ENCODE peak calls at places on chromosomes 6 and 20, in nine cellular contexts. O, V, P, Z, S, W, R, E and X are unnamed samples.

GRCh38 chr6:142155895-142156757 is 9.1 kb downstream of the VTA1 start:
- DNase-seq in R (no peak), P (peak; percentile 30), E (peak; percentile 76), V (peak; percentile 21), W (no peak), O (peak; percentile 2), Z (peak; percentile 35), S (peak; percentile 10), X (peak; percentile 32)

GRCh38 chr6:142694054-142694453 is 250.9 kb downstream of the HIVEP2 start:
- DNase-seq in R (no peak), S (no peak), O (no peak), E (no peak), V (no peak), P (no peak), W (no peak), Z (no peak), X (peak; percentile 37)

GRCh38 chr6:167337231-167337630 is 12.3 kb downstream of the TTLL2 start:
- DNase-seq in R (no peak), P (no peak), O (no peak), Z (no peak), W (no peak), E (no peak), V (no peak), S (no peak), X (no peak)

GRCh38 chr6:40146902-40147301 is 212.6 kb upstream of the MOCS1 start:
- DNase-seq in R (no peak), P (no peak), Z (no peak), O (no peak), S (no peak), V (no peak), W (no peak), E (no peak), X (no peak)

GRCh38 chr6:33854572-33855030 is 50.8 kb upstream of the MLN start:
- DNase-seq in V (no peak), R (no peak), P (no peak), O (no peak), S (no peak), Z (no peak), W (no peak), E (peak; percentile 13), X (no peak)

GRCh38 chr6:42928748-42929087 is 562 bp upstream of the CNPY3 start:
- DNase-seq in P (no peak), E (no peak), O (no peak), R (no peak), W (no peak), S (no peak), V (peak; percentile 17), Z (no peak), X (no peak)

GRCh38 chr6:26243742-26244141 is 121.3 kb upstream of the BTN3A2 start:
- DNase-seq in E (no peak), V (no peak), W (no peak), R (no peak), Z (no peak), O (no peak), P (no peak), S (no peak), X (no peak)

GRCh38 chr6:14921170-14921569 is 324.7 kb upstream of the JARID2 start:
- DNase-seq in W (no peak), O (no peak), E (no peak), P (no peak), R (no peak), S (no peak), V (no peak), Z (no peak), X (peak; percentile 93)

GRCh38 chr6:27280540-27281000 is 31.5 kb downstream of the POM121L2 start:
- DNase-seq in R (no peak), W (no peak), S (no peak), P (peak; percentile 10), O (peak; percentile 35), Z (peak; percentile 60), E (no peak), V (no peak), X (no peak)

GRCh38 chr20:63469019-63469712 is 3.3 kb downstream of the KCNQ2 start:
- DNase-seq in O (no peak), W (no peak), E (no peak), S (no peak), V (no peak), R (no peak), P (no peak), Z (no peak), X (no peak)

GRCh38 chr20:58137236-58137635 is 91.2 kb downstream of the ANKRD60 start:
- DNase-seq in S (no peak), V (no peak), P (no peak), W (no peak), O (no peak), R (no peak), Z (no peak), E (no peak), X (no peak)

GRCh38 chr6:23388239-23388803 is 737.7 kb upstream of the NRSN1 start:
- DNase-seq in V (no peak), W (no peak), E (no peak), O (no peak), P (no peak), Z (no peak), R (no peak), S (no peak), X (no peak)

GRCh38 chr6:56156643-56157042 is 90.7 kb downstream of the COL21A1 start:
- DNase-seq in W (no peak), S (no peak), Z (no peak), P (peak; percentile 82), E (peak; percentile 12), O (no peak), V (no peak), R (no peak), X (no peak)

GRCh38 chr6:44057931-44058616 is 69.2 kb downstream of the MRPL14 start:
- DNase-seq in E (no peak), V (no peak), P (no peak), S (no peak), O (no peak), R (no peak), Z (no peak), W (no peak), X (no peak)

GRCh38 chr6:124393536-124393935 is 568.7 kb upstream of the RNF217 start:
- DNase-seq in O (no peak), P (no peak), E (no peak), V (no peak), R (no peak), Z (no peak), W (no peak), S (no peak), X (no peak)

GRCh38 chr20:58688414-58688813 is 4.2 kb upstream of the NPEPL1 start:
- DNase-seq in E (no peak), V (no peak), W (no peak), P (no peak), S (no peak), O (no peak), R (no peak), Z (no peak), X (no peak)

GRCh38 chr20:37948956-37949355 is 46.0 kb downstream of the VSTM2L start:
- DNase-seq in V (no peak), W (peak; percentile 7), R (no peak), S (no peak), P (no peak), O (no peak), E (no peak), Z (no peak), X (no peak)

DNA sequence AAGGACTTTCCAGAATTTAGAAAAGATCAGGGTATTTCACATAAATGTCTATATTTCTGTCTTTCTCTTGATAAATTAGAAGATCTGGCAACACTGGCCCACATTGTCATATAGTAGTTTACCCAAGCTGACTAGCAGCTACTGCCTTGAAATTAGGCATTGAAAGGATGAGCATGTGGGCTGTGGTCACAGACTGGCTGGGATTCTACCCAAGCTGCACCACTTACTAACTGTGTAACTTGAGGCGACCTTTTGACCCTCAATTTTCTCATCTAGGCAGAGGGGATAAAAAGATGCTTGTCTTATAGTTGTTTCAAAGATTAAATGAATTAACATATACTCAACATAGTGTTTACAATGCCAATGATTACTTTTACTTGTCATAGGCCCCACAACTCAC is 152.7 kb upstream of the BMP2 start:
- DNase-seq in V (no peak), O (no peak), P (no peak), R (no peak), S (no peak), Z (no peak), E (no peak), W (no peak), X (peak; percentile 70)
- TF ChIP-seq CTCF in V (no peak), O (no peak), P (no peak), R (no peak), S (no peak), Z (no peak), E (no peak), W (no peak), X (no peak)

GRCh38 chr6:133888931-133889556 is at the start of gene TCF21:
- DNase-seq in R (no peak), O (no peak), V (no peak), S (no peak), E (no peak), W (peak; percentile 72), P (no peak), Z (no peak), X (no peak)
- H3K4me3 ChIP-seq in R (no peak within 1 kb of the TSS), O (no peak within 1 kb of the TSS), V (no peak within 1 kb of the TSS), S (no peak within 1 kb of the TSS), E (no peak within 1 kb of the TSS), W (peak within 1 kb of the TSS; percentile 67), P (no peak within 1 kb of the TSS), Z (no peak within 1 kb of the TSS), X (no peak within 1 kb of the TSS)

DNA sequence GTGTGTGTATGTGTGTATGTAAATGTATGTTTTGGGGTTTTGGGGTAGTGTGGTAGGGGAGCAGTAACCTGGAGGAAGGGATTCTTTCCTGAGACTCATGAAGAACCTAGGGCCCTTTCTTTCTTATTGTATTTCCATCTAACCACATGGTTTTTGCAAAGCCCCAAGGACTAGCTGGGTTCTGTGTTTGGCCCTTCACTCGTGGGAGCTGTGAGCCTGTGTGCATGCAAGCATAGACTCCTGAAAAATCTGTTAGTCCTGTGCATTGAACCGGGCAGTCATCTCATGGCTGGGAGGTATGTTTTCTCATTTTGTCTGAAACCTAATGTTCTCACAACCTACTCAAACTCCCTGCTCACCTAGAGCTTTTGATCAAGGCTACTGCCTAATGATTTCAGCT is 219.1 kb downstream of the PHACTR1 start:
- DNase-seq in V (no peak), E (no peak), W (no peak), O (no peak), P (no peak), Z (no peak), R (no peak), S (no peak), X (no peak)
- TF ChIP-seq MAX in V (no peak), E (no peak), W (no peak), O (no peak), P (no peak), Z (no peak), R (no peak), S (no peak), X (no peak)

DNA sequence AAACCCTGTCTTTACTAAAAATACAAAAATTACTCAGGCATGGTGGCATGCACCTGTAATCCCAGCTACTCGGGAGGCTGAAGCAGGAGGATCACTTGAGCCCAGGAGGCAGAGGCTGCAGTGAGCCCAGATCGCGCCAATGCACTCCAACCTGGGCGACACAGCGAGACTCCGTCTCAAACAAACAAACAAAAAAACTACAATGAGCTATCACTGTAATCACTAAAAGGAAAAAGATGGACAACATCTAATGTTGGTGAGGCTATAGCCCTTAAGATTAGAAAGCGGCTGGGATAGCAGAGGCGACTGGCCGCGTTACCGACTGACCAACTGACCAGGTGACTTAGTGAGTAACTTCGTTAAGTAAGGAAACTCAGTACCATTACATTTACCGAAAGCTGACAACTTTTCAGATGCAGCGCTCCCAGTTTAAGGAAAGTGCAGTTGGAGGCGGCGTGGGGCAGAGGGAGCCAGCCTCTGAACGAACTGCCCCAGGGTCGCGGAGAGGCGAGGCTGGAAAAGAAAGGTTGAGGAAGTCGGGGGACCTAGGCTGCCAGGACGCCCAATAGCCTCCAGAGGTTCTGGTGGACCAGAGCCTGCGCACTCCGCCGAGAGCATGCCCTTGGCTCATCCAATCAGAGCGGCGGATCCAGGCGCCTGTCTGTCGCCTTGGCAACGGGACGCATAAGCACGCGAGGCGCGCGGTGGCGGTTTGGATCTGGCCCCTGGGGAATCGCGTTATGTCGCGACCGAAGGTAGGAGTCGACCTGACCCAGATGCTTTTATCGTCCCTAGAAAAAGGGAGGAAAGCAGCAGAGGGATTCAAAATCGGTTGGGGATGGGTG is 8.9 kb downstream of the TTLL9 start:
- DNase-seq in Z (peak; percentile 97), O (peak; percentile 89), E (peak; percentile 95), V (peak; percentile 98), W (peak; percentile 94), P (peak; percentile 98), R (peak; percentile 45), S (peak; percentile 93), X (peak; percentile 96)
- TF ChIP-seq CTCF in Z (no peak), O (no peak), E (no peak), V (no peak), W (peak; percentile 35), P (no peak), R (no peak), S (no peak), X (no peak)